ENCODE peak calls at places on chromosomes 7 and 10, in eight cellular contexts. T is AML-193; I is EH; J is Daoy; M is H4; S is CD8-positive, alpha-beta memory T cell; N is fibroblast of the aortic adventitia; E is HCEC 1CT. Z is an unnamed sample.

GRCh38 chr7:19392246-19392645 is 247.0 kb upstream of the FERD3L start:
- DNase-seq in J (peak), I (peak), M (peak), T (no peak), E (peak), S (no peak), N (peak), Z (peak)

GRCh38 chr10:132632851-132633684 is 95.5 kb downstream of the INPP5A start:
- DNase-seq in E (peak), S (no peak), I (peak), J (no peak), M (no peak), N (peak), T (no peak), Z (peak)

GRCh38 chr10:52738951-52739350 is 33.6 kb downstream of the MBL2 start:
- DNase-seq in M (no peak), S (no peak), N (no peak), J (no peak), I (no peak), E (no peak), T (no peak), Z (no peak)

GRCh38 chr10:274866-275265 is 139.6 kb downstream of the ZMYND11 start:
- DNase-seq in I (no peak), S (no peak), T (no peak), M (no peak), N (no peak), E (no peak), J (no peak), Z (no peak)

GRCh38 chr10:72270607-72271281 is 3.0 kb upstream of the DDIT4 start:
- DNase-seq in N (no peak), T (no peak), M (no peak), J (no peak), I (peak), E (no peak), S (no peak), Z (no peak)

GRCh38 chr10:124935946-124936345 is 6.0 kb upstream of the ZRANB1 start:
- DNase-seq in T (no peak), N (no peak), M (no peak), E (peak), J (peak), S (no peak), I (peak), Z (no peak)

GRCh38 chr10:25696013-25696708 is 237.9 kb upstream of the MYO3A start:
- DNase-seq in N (no peak), E (no peak), T (no peak), M (no peak), J (no peak), S (no peak), I (no peak), Z (no peak)

GRCh38 chr10:130497056-130498010 is 361.1 kb downstream of the GLRX3 start:
- DNase-seq in S (no peak), J (no peak), I (no peak), E (no peak), T (no peak), N (no peak), M (no peak), Z (no peak)

GRCh38 chr10:97196213-97197029 is 10.7 kb upstream of the SLIT1 start:
- DNase-seq in J (peak), I (peak), S (peak), E (peak), N (peak), T (peak), M (peak), Z (peak)

GRCh38 chr7:129875745-129876411 is 76.9 kb downstream of the UBE2H start:
- DNase-seq in M (peak), J (peak), I (peak), T (no peak), S (no peak), E (peak), N (peak), Z (peak)

GRCh38 chr7:122423591-122423990 is 119.0 kb upstream of the FEZF1 start:
- DNase-seq in J (no peak), N (no peak), S (no peak), T (no peak), M (no peak), I (no peak), E (no peak), Z (no peak)

GRCh38 chr10:68296833-68297232 is 35.0 kb upstream of the HNRNPH3 start:
- DNase-seq in N (peak), S (no peak), J (no peak), E (peak), I (peak), T (no peak), M (no peak), Z (no peak)

GRCh38 chr7:50826371-50827172 is 43.9 kb upstream of the GRB10 start:
- DNase-seq in M (peak), E (peak), I (peak), T (no peak), N (peak), S (no peak), J (peak), Z (peak)

GRCh38 chr10:102988404-102989314 is 70.6 kb downstream of the CNNM2 start:
- DNase-seq in T (no peak), I (peak), S (no peak), E (peak), M (peak), N (no peak), J (no peak), Z (peak)

GRCh38 chr10:124647421-124648130 is 96.6 kb downstream of the FAM53B start:
- DNase-seq in J (peak), S (peak), E (peak), M (peak), N (peak), T (peak), I (peak), Z (no peak)

GRCh38 chr10:124709862-124710261 is 34.3 kb downstream of the FAM53B start:
- DNase-seq in S (no peak), N (no peak), E (no peak), M (no peak), J (no peak), I (no peak), T (no peak), Z (no peak)

GRCh38 chr10:130726996-130727725 is 584.4 kb downstream of the TCERG1L start:
- DNase-seq in N (no peak), E (no peak), S (no peak), J (no peak), M (no peak), I (no peak), T (no peak), Z (no peak)

GRCh38 chr10:114495303-114495702 is 91.0 kb upstream of the AFAP1L2 start:
- DNase-seq in N (no peak), E (no peak), M (no peak), J (no peak), S (peak), T (no peak), I (no peak), Z (no peak)